ENCODE peak calls at places on chromosomes 11 and 22, in five cellular contexts. B is fibroblast of lung, Y is stomach, A is body of pancreas, Z is astrocyte. E is an unnamed sample.

GRCh38 chr22:44530569-44530968 is 32.5 kb upstream of the RTL6 start:
- DNase-seq in A (no peak), Z (no peak), B (no peak), Y (no peak), E (no peak)

GRCh38 chr11:76843916-76844315 is 16.8 kb upstream of the ACER3 start:
- DNase-seq in B (no peak), Z (no peak), Y (no peak), A (no peak), E (no peak)

GRCh38 chr11:117182551-117182935 is 4.0 kb downstream of the SIDT2 start:
- DNase-seq in Y (peak; percentile 24), A (no peak), B (no peak), Z (no peak), E (no peak)

GRCh38 chr11:132888226-132888625 is 644.1 kb downstream of the OPCML start:
- DNase-seq in Y (no peak), A (no peak), B (peak; percentile 37), Z (no peak), E (no peak)

GRCh38 chr11:27421819-27422494 is 50.6 kb downstream of the LGR4 start:
- DNase-seq in Y (no peak), A (no peak), B (no peak), Z (no peak), E (no peak)

GRCh38 chr22:39530692-39531331 is 1.7 kb downstream of the RPS19BP1 start:
- DNase-seq in Y (no peak), Z (no peak), B (no peak), A (peak; percentile 55), E (peak; percentile 41)

GRCh38 chr22:17106161-17106784 is 14.9 kb downstream of the TMEM121B start:
- DNase-seq in Y (no peak), Z (no peak), A (no peak), B (no peak), E (no peak)

GRCh38 chr22:39727541-39727940 is 157.0 kb downstream of the CACNA1I start:
- DNase-seq in Z (no peak), Y (no peak), A (no peak), B (no peak), E (no peak)

GRCh38 chr11:134466035-134466908 is 54.2 kb upstream of the B3GAT1 start:
- DNase-seq in B (no peak), Y (peak; percentile 66), Z (no peak), A (no peak), E (no peak)

GRCh38 chr11:2665747-2666710 is 33.8 kb downstream of the KCNQ1OT1 start:
- DNase-seq in A (peak; percentile 29), B (peak; percentile 34), Y (peak; percentile 21), Z (peak; percentile 16), E (no peak)

GRCh38 chr11:93199616-93200015 is 1.8 kb upstream of the SLC36A4 start:
- DNase-seq in A (no peak), Z (no peak), Y (no peak), B (no peak), E (no peak)

GRCh38 chr11:108599978-108600377 is 6.4 kb upstream of the EXPH5 start:
- DNase-seq in Y (no peak), A (no peak), Z (no peak), B (no peak), E (no peak)

GRCh38 chr11:2528301-2529050 is 83.7 kb downstream of the KCNQ1 start:
- DNase-seq in A (no peak), B (no peak), Y (no peak), Z (no peak), E (no peak)

GRCh38 chr11:15006139-15006759 is 34.1 kb upstream of the CALCA start:
- DNase-seq in Y (no peak), Z (peak; percentile 9), B (peak; percentile 34), A (no peak), E (no peak)

GRCh38 chr11:67437082-67437821 is at the start of gene PTPRCAP:
- DNase-seq in B (no peak), A (no peak), Z (no peak), Y (peak; percentile 41), E (no peak)

GRCh38 chr11:100687032-100687629 is at the start of gene ARHGAP42:
- DNase-seq in A (peak; percentile 66), Z (peak; percentile 52), B (peak; percentile 66), Y (peak; percentile 70), E (peak; percentile 63)

GRCh38 chr22:31162015-31162765 is 2.2 kb downstream of the RNF185 start:
- DNase-seq in B (peak; percentile 41), Y (no peak), A (peak; percentile 32), Z (peak; percentile 30), E (no peak)

GRCh38 chr11:93054279-93054678 is 84.8 kb downstream of the MTNR1B start:
- DNase-seq in A (no peak), B (peak; percentile 23), Z (no peak), Y (no peak), E (peak; percentile 10)

GRCh38 chr22:26602127-26602526 is 12.2 kb upstream of the TPST2 start:
- DNase-seq in A (no peak), B (no peak), Z (no peak), Y (no peak), E (no peak)

GRCh38 chr11:88886796-88887195 is 179.0 kb downstream of the GRM5 start:
- DNase-seq in Z (no peak), Y (no peak), A (no peak), B (no peak), E (no peak)

GRCh38 chr11:34624069-34624468 is 3.2 kb downstream of the EHF start:
- DNase-seq in B (no peak), A (peak; percentile 50), Z (no peak), Y (peak; percentile 76), E (no peak)

DNA sequence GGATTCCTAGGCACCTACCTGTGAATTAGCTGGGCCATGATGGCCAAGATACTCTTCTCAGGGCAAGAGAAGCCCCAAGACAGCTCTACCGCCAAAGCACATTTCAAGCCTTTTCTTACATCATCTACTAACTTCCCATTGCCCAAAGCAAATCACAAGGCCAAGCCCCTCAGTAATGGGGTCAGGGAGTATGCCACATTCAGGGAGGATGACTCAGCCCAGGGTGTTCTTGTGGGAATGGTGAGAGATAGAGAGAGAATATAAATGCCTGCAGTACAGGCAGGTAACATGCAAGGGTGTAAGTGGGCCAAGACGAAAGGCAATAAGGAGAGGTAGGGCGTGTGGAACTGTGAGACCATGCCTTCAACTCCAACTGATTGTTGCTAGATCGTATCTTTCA is 162.5 kb upstream of the ISX start:
- DNase-seq in Z (no peak), A (no peak), B (no peak), Y (no peak), E (no peak)
- H3K4me1 ChIP-seq in Z (no peaks in the 10 kb centered on the region), A (no peaks in the 10 kb centered on the region), B (no peaks in the 10 kb centered on the region), Y (no peaks in the 10 kb centered on the region), E (no peaks in the 10 kb centered on the region)

DNA sequence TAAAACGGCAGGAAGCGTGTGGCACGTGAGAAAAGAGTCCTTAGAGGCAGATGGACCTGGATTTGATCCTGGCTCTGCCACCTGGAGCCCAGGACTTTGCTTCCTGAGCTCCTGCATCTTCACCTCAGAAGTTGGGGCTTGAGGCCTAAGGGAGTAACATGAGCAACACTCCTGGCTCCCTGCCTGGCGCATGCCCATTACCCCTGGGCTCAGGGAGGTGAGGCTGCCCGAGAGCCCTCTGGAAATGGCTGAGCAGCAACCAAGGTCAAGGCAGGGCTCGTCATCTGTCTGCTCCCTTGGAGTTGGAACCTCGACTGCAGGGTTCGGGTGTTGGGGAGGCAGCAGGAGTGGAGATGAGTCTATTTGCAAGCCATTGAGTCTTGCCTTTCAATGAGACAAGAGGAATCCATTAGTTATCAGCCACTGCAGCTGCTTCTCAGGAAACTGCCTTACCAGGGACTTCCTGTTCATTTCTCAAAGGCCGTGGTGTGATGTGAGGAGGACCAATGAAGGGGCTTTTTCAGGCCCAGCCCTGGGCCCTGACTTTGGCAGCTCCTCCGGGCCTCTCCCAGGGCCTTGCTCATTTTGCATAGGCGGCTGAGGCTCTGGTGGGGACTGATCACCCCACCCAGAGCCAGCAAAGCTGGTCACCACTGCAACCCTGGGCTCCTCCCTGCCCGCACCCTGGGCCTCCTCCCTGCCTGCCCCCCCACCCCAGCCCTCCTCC is 6.3 kb downstream of the FADS2 start:
- DNase-seq in B (peak; percentile 82), A (peak; percentile 40), Y (no peak), Z (peak; percentile 76), E (no peak)
- H3K4me1 ChIP-seq in B (peaks cover 22% of the 10 kb centered on the region), A (peaks cover 1% of the 10 kb centered on the region), Y (peaks cover 7% of the 10 kb centered on the region), Z (peaks cover 36% of the 10 kb centered on the region), E (no peaks in the 10 kb centered on the region)

DNA sequence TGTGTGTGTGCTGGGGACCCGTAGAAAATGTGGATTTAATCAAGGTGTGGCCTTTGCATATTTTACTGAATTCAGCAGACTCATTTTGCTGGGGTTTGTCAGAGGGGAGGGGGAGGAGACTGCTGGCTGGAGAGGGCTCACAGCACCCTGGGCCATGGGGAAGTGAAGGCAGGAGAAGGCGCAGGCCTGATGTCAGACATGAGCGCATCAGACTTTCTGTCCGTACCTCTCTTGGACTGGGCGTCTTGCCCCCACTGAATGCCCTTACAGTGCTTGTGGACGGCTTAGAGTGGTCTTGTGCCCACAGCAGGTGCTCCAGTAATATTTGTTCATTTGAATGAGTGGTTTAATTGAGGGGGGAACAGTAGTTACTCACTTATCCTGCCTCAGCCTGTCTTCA is 75.2 kb downstream of the TEAD1 start:
- DNase-seq in Z (no peak), B (no peak), A (no peak), Y (no peak), E (no peak)
- H3K4me1 ChIP-seq in Z (peaks cover 27% of the 10 kb centered on the region), B (peaks cover 8% of the 10 kb centered on the region), A (peaks cover 32% of the 10 kb centered on the region), Y (peaks cover 14% of the 10 kb centered on the region), E (peaks cover 26% of the 10 kb centered on the region)

GRCh38 chr11:114077482-114078305 is 18.2 kb downstream of the ZBTB16 start:
- DNase-seq in Y (no peak), B (no peak), Z (no peak), A (no peak), E (no peak)

GRCh38 chr11:114080219-114080618 is 20.7 kb downstream of the ZBTB16 start:
- DNase-seq in B (no peak), Z (no peak), A (peak; percentile 63), Y (no peak), E (no peak)

GRCh38 chr11:114078423-114078822 is 18.9 kb downstream of the ZBTB16 start:
- DNase-seq in A (no peak), Z (no peak), Y (no peak), B (no peak), E (no peak)

GRCh38 chr11:114080769-114081168 is 21.3 kb downstream of the ZBTB16 start:
- DNase-seq in Y (no peak), Z (no peak), B (no peak), A (no peak), E (no peak)

DNA sequence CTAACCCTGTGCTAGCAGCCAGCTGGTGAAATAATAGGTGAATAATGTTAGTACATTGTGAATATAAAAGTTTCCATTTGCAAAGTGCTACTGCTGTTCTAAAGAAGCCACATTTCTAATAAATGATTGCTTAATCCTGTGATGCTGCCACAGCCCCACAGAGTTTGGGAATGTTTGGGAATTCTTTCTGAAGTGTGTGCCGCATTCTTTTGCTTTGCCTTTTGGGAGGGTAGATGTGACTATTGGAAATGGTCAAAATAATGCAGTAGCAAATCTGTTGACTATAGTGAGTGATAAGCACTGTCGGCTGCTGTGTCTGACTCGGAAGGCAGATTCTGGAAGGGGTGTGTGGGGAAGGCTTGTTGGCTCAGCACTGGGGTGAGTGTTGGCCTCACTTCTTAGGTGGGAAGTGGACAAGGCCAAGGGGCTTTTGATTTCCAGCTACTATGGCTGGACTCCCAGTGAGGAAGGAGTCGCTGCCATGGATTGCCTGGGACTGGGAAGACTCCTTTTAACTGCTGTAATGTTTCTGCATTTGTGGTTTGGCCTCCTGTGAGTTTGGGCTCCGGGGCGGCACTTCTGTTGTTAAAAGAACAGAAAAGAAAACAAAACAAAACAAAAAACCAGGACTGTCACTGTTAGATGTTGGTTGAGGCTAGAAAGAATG is 20.0 kb downstream of the ZBTB16 start:
- DNase-seq in Y (no peak), B (no peak), A (no peak), Z (no peak), E (no peak)
- H3K4me1 ChIP-seq in Y (peaks cover 97% of the 10 kb centered on the region), B (no peaks in the 10 kb centered on the region), A (peaks cover 97% of the 10 kb centered on the region), Z (peaks cover 2% of the 10 kb centered on the region), E (no peaks in the 10 kb centered on the region)

GRCh38 chr11:64305075-64305690 is at the start of gene ESRRA:
- DNase-seq in Z (peak; percentile 86), Y (peak; percentile 100), B (peak; percentile 94), A (peak; percentile 100), E (peak; percentile 100)
- H3K4me1 ChIP-seq in Z (peaks cover 20% of the 10 kb centered on the region), Y (peaks cover 37% of the 10 kb centered on the region), B (peaks cover 10% of the 10 kb centered on the region), A (peaks cover 36% of the 10 kb centered on the region), E (peaks cover 24% of the 10 kb centered on the region)

E was measured in SJSA1.